ENCODE peak calls at places on chromosomes 4 and X, in eight cellular contexts. S, P, I, O, G, H, C and V are unnamed samples.

GRCh38 chr4:26288308-26288982 is 32.4 kb upstream of the RBPJ start:
- DNase-seq in S (no peak), P (no peak), I (peak; percentile 84), O (peak; percentile 13), G (no peak), H (no peak), C (no peak), V (no peak)

GRCh38 chrX:110795645-110796510 is at the start of gene CHRDL1:
- DNase-seq in S (peak; percentile 54), P (peak; percentile 26), I (peak; percentile 19), O (peak; percentile 11), G (peak; percentile 28), H (no peak), C (peak; percentile 91), V (peak; percentile 57)

GRCh38 chr4:154743683-154744340 is at the start of gene LRAT:
- DNase-seq in S (peak; percentile 92), P (peak; percentile 17), I (peak; percentile 17), O (no peak), G (peak; percentile 86), H (no peak), C (no peak), V (no peak)

GRCh38 chrX:95764972-95765451 is 919.6 kb upstream of the DIAPH2 start:
- DNase-seq in S (peak; percentile 63), P (no peak), I (peak; percentile 28), O (no peak), G (no peak), H (no peak), C (peak; percentile 53), V (peak; percentile 75)

GRCh38 chrX:39058724-39059123 is 257.5 kb downstream of the MID1IP1 start:
- DNase-seq in S (no peak), P (no peak), I (no peak), O (no peak), G (no peak), H (no peak), C (no peak), V (no peak)

GRCh38 chrX:97597954-97598353 is 714.2 kb downstream of the RPA4 start:
- DNase-seq in S (peak; percentile 38), P (no peak), I (no peak), O (no peak), G (no peak), H (no peak), C (peak; percentile 59), V (no peak)

GRCh38 chrX:22147942-22148341 is 115.8 kb downstream of the PHEX start:
- DNase-seq in S (no peak), P (no peak), I (no peak), O (no peak), G (no peak), H (no peak), C (no peak), V (no peak)

GRCh38 chr4:184331155-184331995 is 113.7 kb upstream of the ENPP6 start:
- DNase-seq in S (no peak), P (no peak), I (no peak), O (no peak), G (no peak), H (no peak), C (no peak), V (no peak)

GRCh38 chrX:69616520-69617203 is 749 bp downstream of the EDA start:
- DNase-seq in S (peak; percentile 36), P (peak; percentile 27), I (peak; percentile 4), O (peak; percentile 8), G (peak; percentile 37), H (no peak), C (peak; percentile 79), V (peak; percentile 16)

GRCh38 chr4:125125256-125125655 is 189.5 kb upstream of the FAT4 start:
- DNase-seq in S (no peak), P (no peak), I (no peak), O (no peak), G (no peak), H (no peak), C (no peak), V (peak; percentile 43)

GRCh38 chrX:131746491-131746968 is 202.7 kb downstream of the OR13H1 start:
- DNase-seq in S (peak; percentile 50), P (peak; percentile 13), I (no peak), O (no peak), G (no peak), H (peak; percentile 82), C (no peak), V (no peak)

GRCh38 chr4:172207258-172207657 is 394.1 kb downstream of the GALNTL6 start:
- DNase-seq in S (no peak), P (no peak), I (no peak), O (no peak), G (no peak), H (no peak), C (no peak), V (no peak)

GRCh38 chr4:110135523-110135922 is 62.9 kb downstream of the ELOVL6 start:
- DNase-seq in S (no peak), P (no peak), I (no peak), O (no peak), G (no peak), H (no peak), C (no peak), V (no peak)

GRCh38 chr4:73315091-73315490 is 56.5 kb upstream of the ANKRD17 start:
- DNase-seq in S (no peak), P (no peak), I (peak; percentile 80), O (no peak), G (no peak), H (no peak), C (no peak), V (peak; percentile 11)

DNA sequence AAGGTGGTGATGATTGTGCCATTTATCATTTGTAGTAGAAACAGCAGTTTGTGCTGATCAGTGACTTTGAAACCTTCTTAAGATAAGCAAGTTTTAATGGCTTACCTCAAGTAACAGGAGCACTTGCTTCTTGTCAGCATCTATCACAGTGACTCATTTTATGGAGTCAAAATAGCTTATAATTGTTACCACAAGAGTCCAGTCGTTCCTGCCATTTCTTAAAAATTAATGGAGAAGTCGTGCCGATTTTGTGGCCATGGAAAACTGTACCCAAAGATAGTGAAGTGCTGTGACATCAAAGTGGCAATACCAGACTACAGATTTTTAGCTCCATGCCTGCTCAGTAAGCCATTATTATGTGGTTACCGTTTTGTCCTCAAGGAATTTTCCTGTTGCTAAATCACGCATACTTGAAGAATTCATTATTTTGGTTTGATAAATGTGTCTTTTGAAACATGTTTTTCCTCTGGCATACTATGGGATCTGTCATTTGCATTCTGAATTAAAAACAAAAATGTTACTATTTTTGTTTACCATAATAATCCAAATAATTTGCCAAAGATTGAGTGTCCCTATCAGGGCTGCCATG is 129.9 kb downstream of the CBR4 start:
- DNase-seq in S (no peak), P (no peak), I (peak; percentile 51), O (no peak), G (no peak), H (no peak), C (no peak), V (peak; percentile 40)
- H3K4me1 ChIP-seq in S (no peaks in the 10 kb centered on the region), P (peaks cover 79% of the 10 kb centered on the region), I (peaks cover 49% of the 10 kb centered on the region), O (peaks cover 48% of the 10 kb centered on the region), G (no peaks in the 10 kb centered on the region), H (no peaks in the 10 kb centered on the region), C (no peaks in the 10 kb centered on the region), V (peaks cover 17% of the 10 kb centered on the region)

GRCh38 chr4:101286663-101287062 is 60.7 kb downstream of the PPP3CA start:
- DNase-seq in S (no peak), P (no peak), I (no peak), O (no peak), G (no peak), H (no peak), C (no peak), V (peak; percentile 8)
- H3K4me1 ChIP-seq in S (peaks cover 22% of the 10 kb centered on the region), P (peaks cover 60% of the 10 kb centered on the region), I (peaks cover 19% of the 10 kb centered on the region), O (peaks cover 57% of the 10 kb centered on the region), G (peaks cover 2% of the 10 kb centered on the region), H (peaks cover 10% of the 10 kb centered on the region), C (no peaks in the 10 kb centered on the region), V (peaks cover 22% of the 10 kb centered on the region)

DNA sequence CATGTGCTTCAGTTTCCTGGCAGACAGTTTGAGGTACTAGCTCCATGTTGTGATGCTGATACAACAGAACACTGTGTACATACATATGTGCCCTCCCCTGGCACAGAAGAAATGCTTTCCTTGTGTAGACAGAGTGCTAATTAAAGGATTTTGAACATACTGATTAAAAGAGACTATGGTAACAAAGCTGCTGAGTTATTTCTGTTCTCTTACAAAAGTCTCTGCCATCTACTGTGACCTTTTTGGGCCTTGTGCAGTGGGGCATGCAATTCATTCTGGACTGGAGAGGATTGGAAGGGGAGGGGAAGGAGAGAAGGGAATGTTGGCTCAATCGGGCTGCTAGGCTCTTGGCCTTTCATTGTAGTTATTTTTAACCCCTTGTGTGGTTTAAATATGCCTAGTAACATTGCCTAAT is 6.0 kb downstream of the PDLIM5 start:
- DNase-seq in S (no peak), P (no peak), I (no peak), O (peak; percentile 50), G (no peak), H (no peak), C (peak; percentile 75), V (peak; percentile 62)
- H3K4me1 ChIP-seq in S (peaks cover 6% of the 10 kb centered on the region), P (peaks cover 62% of the 10 kb centered on the region), I (peaks cover 49% of the 10 kb centered on the region), O (peaks cover 45% of the 10 kb centered on the region), G (peaks cover 52% of the 10 kb centered on the region), H (peaks cover 10% of the 10 kb centered on the region), C (peaks cover 51% of the 10 kb centered on the region), V (peaks cover 65% of the 10 kb centered on the region)

DNA sequence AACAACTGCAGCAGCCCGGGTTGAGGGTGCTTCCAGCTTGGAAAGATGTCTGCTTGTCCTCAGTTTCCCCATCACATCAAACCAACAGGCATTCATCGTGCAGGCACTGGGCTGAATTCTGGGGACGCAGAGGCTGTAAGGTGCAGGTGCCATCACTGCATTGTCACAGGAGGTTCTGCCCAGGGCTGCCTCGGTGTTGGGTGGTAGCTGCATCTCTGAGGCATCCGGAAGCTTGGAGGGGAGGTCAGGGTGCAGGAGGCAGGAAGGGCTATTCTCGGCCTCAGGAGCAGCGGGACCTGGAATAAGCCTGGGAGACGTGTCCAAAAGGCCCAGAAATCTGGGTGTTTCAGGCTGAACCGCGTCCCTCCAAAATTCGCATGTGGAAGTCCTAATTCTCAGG is 134.6 kb downstream of the HMX1 start:
- DNase-seq in S (peak; percentile 15), P (no peak), I (no peak), O (no peak), G (no peak), H (no peak), C (no peak), V (no peak)
- H3K4me1 ChIP-seq in S (no peaks in the 10 kb centered on the region), P (no peaks in the 10 kb centered on the region), I (no peaks in the 10 kb centered on the region), O (no peaks in the 10 kb centered on the region), G (no peaks in the 10 kb centered on the region), H (no peaks in the 10 kb centered on the region), C (no peaks in the 10 kb centered on the region), V (no peaks in the 10 kb centered on the region)

DNA sequence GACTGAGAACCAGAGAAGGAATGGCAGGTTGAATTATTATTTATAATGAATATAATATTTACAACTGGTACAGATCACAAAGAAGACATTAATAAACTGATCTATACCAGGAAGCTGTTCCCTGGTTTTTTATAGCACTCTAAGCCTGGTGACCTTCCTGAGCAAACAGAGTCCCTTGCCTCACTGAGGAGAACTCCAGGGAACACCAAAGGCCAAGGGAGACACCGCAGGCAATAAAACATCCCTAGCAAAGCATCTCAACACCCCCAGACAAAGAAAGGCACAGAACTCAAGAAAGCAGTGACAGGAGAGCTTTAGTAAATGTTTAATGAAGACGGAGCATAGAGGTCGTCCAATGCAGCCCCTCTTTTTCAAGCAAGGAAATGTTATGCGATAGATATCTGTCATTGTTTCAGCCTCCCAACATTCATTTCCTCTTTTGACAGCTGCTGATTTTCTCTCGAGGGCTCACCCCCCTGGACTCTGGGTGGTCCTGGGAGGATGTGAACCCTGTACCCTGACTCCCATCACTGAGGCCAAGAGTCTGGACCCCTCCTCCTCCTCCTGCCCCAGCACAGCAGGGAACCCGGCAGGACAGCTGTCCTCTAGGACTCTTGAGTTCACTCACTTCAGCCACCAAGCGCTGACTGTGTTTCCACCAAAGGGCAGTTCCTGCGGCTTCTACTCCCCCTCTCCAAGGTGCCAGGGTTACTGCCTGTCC is 342.5 kb upstream of the GATB start:
- DNase-seq in S (no peak), P (no peak), I (no peak), O (no peak), G (no peak), H (no peak), C (no peak), V (no peak)
- H3K4me1 ChIP-seq in S (peaks cover 3% of the 10 kb centered on the region), P (peaks cover 44% of the 10 kb centered on the region), I (peaks cover 25% of the 10 kb centered on the region), O (peaks cover 35% of the 10 kb centered on the region), G (no peaks in the 10 kb centered on the region), H (peaks cover 98% of the 10 kb centered on the region), C (no peaks in the 10 kb centered on the region), V (peaks cover 23% of the 10 kb centered on the region)